ENCODE peak calls at places on chromosomes 13 and 19, in seven cellular contexts. P is hippocampal formation; H is NCI-H748 treated with DMSO at 0.1 percent for 48 hours; T is transverse colon; S is iris pigment epithelial cell; Z is activated naive CD8-positive, alpha-beta T cell treated with anti-CD3 and anti-CD28 coated beads, Interleukin-2, amount 10 ng/mL, durations not matched to agents 7 days and 5 days; G is hypothalamus. M is an unnamed sample.

GRCh38 chr13:22944378-22944777 is 236.4 kb upstream of the SGCG start:
- DNase-seq in H (no peak), T (no peak), Z (no peak), G (no peak), S (no peak), P (no peak), M (no peak)

GRCh38 chr13:113862191-113862765 is 1.6 kb downstream of the GAS6 start:
- DNase-seq in H (no peak), P (no peak), T (no peak), Z (peak), G (no peak), S (no peak), M (no peak)

GRCh38 chr13:83498486-83499190 is 383.6 kb downstream of the SLITRK1 start:
- DNase-seq in P (no peak), Z (no peak), T (no peak), G (no peak), S (peak), H (no peak), M (no peak)

GRCh38 chr13:90800082-90800746 is 547.3 kb upstream of the MIR17HG start:
- DNase-seq in H (no peak), Z (no peak), G (peak), P (peak), T (peak), S (no peak), M (peak)

GRCh38 chr19:12567951-12568350 is 16.7 kb upstream of the ZNF564 start:
- DNase-seq in T (no peak), Z (no peak), H (no peak), G (no peak), P (no peak), S (peak), M (no peak)

GRCh38 chr19:34184880-34185491 is 12.7 kb downstream of the LSM14A start:
- DNase-seq in S (no peak), P (no peak), G (no peak), H (no peak), Z (no peak), T (no peak), M (no peak)

GRCh38 chr19:12783226-12783848 is 7.9 kb upstream of the JUNB start:
- DNase-seq in G (no peak), S (no peak), P (no peak), T (no peak), Z (peak), H (no peak), M (no peak)

GRCh38 chr13:94400874-94401273 is 78.6 kb downstream of the DCT start:
- DNase-seq in S (no peak), H (no peak), T (no peak), G (no peak), Z (no peak), P (no peak), M (no peak)

GRCh38 chr19:23075031-23075733 is 41.6 kb upstream of the ZNF730 start:
- DNase-seq in T (peak), P (peak), H (peak), Z (peak), S (peak), G (peak), M (peak)

GRCh38 chr19:46639356-46640061 is 3.5 kb upstream of the GNG8 start:
- DNase-seq in P (no peak), S (peak), H (no peak), T (peak), G (no peak), Z (peak), M (no peak)

GRCh38 chr19:48403606-48404005 is 10.1 kb downstream of the GRIN2D start:
- DNase-seq in Z (no peak), P (no peak), G (peak), H (no peak), T (peak), S (peak), M (peak)

GRCh38 chr19:45613926-45614725 is 12.1 kb upstream of the GPR4 start:
- DNase-seq in P (no peak), S (peak), G (no peak), H (no peak), Z (no peak), T (peak), M (no peak)

GRCh38 chr19:38006361-38007045 is 99.5 kb downstream of the SIPA1L3 start:
- DNase-seq in S (no peak), Z (no peak), G (no peak), P (no peak), T (no peak), H (no peak), M (no peak)

GRCh38 chr13:62092949-62093348 is 677.3 kb upstream of the PCDH20 start:
- DNase-seq in P (no peak), T (no peak), S (no peak), H (no peak), Z (no peak), G (no peak), M (no peak)